ENCODE peak calls at places on chromosome 9, in nine cellular contexts. S, X, K, G, R, C, Z, H and U are unnamed samples.

GRCh38 chr9:27471789-27472585 is 52.1 kb upstream of the IFNK start:
- DNase-seq in S (no peak), K (no peak), X (no peak), G (no peak), Z (no peak), H (no peak), R (no peak), C (no peak), U (peak; percentile 26)

GRCh38 chr9:31347082-31347617 is 1037.3 kb upstream of the ACO1 start:
- DNase-seq in S (no peak), R (peak; percentile 3), H (peak; percentile 92), G (peak; percentile 85), X (no peak), Z (no peak), K (no peak), C (no peak), U (peak; percentile 30)

GRCh38 chr9:90420211-90420610 is 222.4 kb downstream of the DIRAS2 start:
- DNase-seq in C (no peak), R (no peak), H (no peak), K (no peak), X (no peak), G (no peak), S (no peak), Z (no peak), U (no peak)

GRCh38 chr9:83981126-83981871 is 694 bp downstream of the RMI1 start:
- DNase-seq in C (peak; percentile 43), H (peak; percentile 50), G (peak; percentile 70), S (peak; percentile 48), K (peak; percentile 53), X (peak; percentile 73), R (peak; percentile 47), Z (no peak), U (peak; percentile 77)

GRCh38 chr9:33446507-33447403 is 638 bp downstream of the AQP3 start:
- DNase-seq in R (no peak), S (peak; percentile 68), K (peak; percentile 20), X (peak; percentile 82), H (peak; percentile 86), G (peak; percentile 24), C (peak; percentile 68), Z (no peak), U (peak; percentile 70)

GRCh38 chr9:122642226-122642625 is 15.2 kb downstream of the OR1B1 start:
- DNase-seq in C (peak; percentile 15), S (no peak), X (no peak), Z (no peak), R (no peak), G (no peak), K (no peak), H (peak; percentile 14), U (peak; percentile 28)

GRCh38 chr9:89428901-89429890 is 68.7 kb downstream of the SEMA4D start:
- DNase-seq in S (no peak), H (no peak), C (no peak), X (no peak), R (peak; percentile 92), Z (no peak), K (peak; percentile 46), G (peak; percentile 91), U (no peak)

GRCh38 chr9:135090547-135090946 is 3.1 kb downstream of the OLFM1 start:
- DNase-seq in R (no peak), S (no peak), X (peak; percentile 28), G (no peak), K (peak; percentile 70), C (no peak), Z (no peak), H (no peak), U (peak; percentile 16)

GRCh38 chr9:125066839-125067619 is 76.3 kb downstream of the SCAI start:
- DNase-seq in Z (no peak), C (no peak), K (no peak), H (no peak), R (no peak), X (no peak), G (no peak), S (no peak), U (peak; percentile 54)

GRCh38 chr9:89865981-89866380 is 261.2 kb downstream of the GADD45G start:
- DNase-seq in G (no peak), S (no peak), C (no peak), H (no peak), Z (no peak), X (no peak), K (no peak), R (no peak), U (no peak)

GRCh38 chr9:1083325-1083913 is 33.3 kb downstream of the DMRT2 start:
- DNase-seq in Z (no peak), K (no peak), H (no peak), C (peak; percentile 26), G (no peak), X (no peak), R (peak; percentile 72), S (peak; percentile 4), U (peak; percentile 44)

GRCh38 chr9:127561491-127562270 is 50.4 kb upstream of the STXBP1 start:
- DNase-seq in R (peak; percentile 41), H (no peak), S (no peak), Z (peak; percentile 97), C (peak; percentile 96), G (no peak), X (peak; percentile 90), K (peak; percentile 44), U (peak; percentile 99)

GRCh38 chr9:99059074-99059894 is 45.6 kb upstream of the TGFBR1 start:
- DNase-seq in X (no peak), Z (no peak), H (no peak), C (peak; percentile 19), R (no peak), G (peak; percentile 73), S (no peak), K (no peak), U (peak; percentile 42)

GRCh38 chr9:120348951-120349429 is 231.0 kb downstream of the CDK5RAP2 start:
- DNase-seq in X (peak; percentile 72), G (peak; percentile 45), H (no peak), R (peak; percentile 88), Z (peak; percentile 31), S (peak; percentile 85), C (peak; percentile 54), K (peak; percentile 86), U (peak; percentile 69)

GRCh38 chr9:34331191-34331590 is 1.8 kb downstream of the NUDT2 start:
- DNase-seq in Z (no peak), H (no peak), K (no peak), S (no peak), R (no peak), X (no peak), G (peak; percentile 19), C (no peak), U (no peak)

DNA sequence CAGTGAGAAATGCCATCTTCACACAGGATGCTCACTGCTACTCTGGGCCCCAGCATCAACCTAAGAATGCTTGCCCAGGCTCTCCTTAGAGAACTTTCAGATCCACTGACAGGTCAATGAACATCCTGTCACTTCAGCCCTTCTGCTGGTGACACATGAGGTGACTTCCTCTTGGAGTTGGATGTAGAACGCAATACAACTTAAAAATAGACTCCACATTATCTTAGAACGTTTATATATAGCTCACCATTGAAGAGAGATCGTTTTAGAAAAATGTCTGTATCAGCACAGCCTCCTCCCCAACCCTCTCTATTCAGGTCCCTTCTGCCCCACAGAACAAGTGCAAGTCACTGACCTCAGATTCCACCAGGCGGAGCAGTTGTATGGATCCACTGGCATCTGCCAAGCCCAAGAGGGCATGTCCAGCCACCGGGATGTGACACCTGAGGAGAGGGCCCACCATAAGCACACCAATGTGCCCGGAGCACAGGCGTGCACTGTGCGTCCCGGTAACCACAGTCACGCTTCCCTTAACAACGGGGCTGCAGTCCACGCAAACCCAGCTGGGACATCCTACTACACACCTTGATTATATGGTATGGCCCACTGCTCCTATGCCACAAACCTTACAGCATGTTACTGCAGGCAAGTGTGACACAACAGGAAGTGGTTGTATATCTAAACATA is 2.9 kb downstream of the DPH7 start:
- DNase-seq in X (no peak), G (peak; percentile 80), H (peak; percentile 79), S (no peak), Z (no peak), R (no peak), K (no peak), C (no peak), U (no peak)
- TF ChIP-seq EZH2phosphoT487 in X (no peak), G (no peak), H (no peak), S (no peak), Z (no peak), R (no peak), K (no peak), C (no peak), U (no peak)

DNA sequence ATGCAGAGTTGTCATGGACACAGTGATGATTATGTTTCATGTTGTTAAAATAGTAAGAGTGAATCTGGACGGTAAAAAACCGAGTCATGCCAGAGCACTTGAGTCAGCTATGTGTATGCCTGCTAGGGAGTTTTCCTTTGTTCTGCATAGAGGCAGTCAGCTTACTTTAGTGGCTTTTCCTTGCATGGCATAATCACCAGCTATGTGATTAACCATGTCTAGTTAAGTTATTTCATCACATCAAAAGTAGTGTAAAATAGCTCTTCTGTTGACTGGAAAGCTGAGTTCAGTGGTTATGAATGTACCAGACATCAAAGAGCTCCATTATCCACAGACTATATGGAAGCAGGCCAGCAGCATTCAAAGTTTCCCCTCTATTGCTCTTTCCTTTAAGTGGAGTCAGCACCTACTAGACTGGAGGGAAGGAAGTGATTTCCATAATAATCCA is 989.8 kb downstream of the TLE1 start:
- DNase-seq in S (no peak), G (no peak), C (peak; percentile 84), X (peak; percentile 54), Z (no peak), R (peak; percentile 6), H (no peak), K (peak; percentile 1), U (no peak)
- TF ChIP-seq EZH2phosphoT487 in S (no peak), G (no peak), C (no peak), X (no peak), Z (no peak), R (no peak), H (no peak), K (no peak), U (no peak)

GRCh38 chr9:104860280-104860679 is 67.7 kb downstream of the ABCA1 start:
- DNase-seq in Z (no peak), X (no peak), S (no peak), G (no peak), R (no peak), H (peak; percentile 24), C (no peak), K (no peak), U (peak; percentile 43)

GRCh38 chr9:104856413-104856941 is 71.5 kb downstream of the ABCA1 start:
- DNase-seq in X (peak; percentile 37), H (no peak), Z (no peak), G (no peak), C (peak; percentile 65), R (no peak), S (no peak), K (peak; percentile 36), U (peak; percentile 65)

GRCh38 chr9:104855837-104856236 is 72.1 kb downstream of the ABCA1 start:
- DNase-seq in X (no peak), K (no peak), S (no peak), C (no peak), G (no peak), R (no peak), Z (no peak), H (no peak), U (no peak)

GRCh38 chr9:104858846-104859245 is 69.1 kb downstream of the ABCA1 start:
- DNase-seq in Z (no peak), X (no peak), H (no peak), K (no peak), C (no peak), R (no peak), G (no peak), S (no peak), U (peak; percentile 58)

GRCh38 chr9:104858271-104858670 is 69.7 kb downstream of the ABCA1 start:
- DNase-seq in G (no peak), H (no peak), S (no peak), Z (no peak), C (no peak), X (no peak), R (no peak), K (no peak), U (peak; percentile 95)
- TF ChIP-seq EZH2phosphoT487 in G (no peak), H (no peak), S (no peak), Z (no peak), C (no peak), X (no peak), R (no peak), K (no peak), U (no peak)

GRCh38 chr9:74132986-74133385 is 364.1 kb upstream of the RORB start:
- DNase-seq in X (no peak), G (no peak), Z (no peak), R (peak; percentile 41), K (peak; percentile 26), S (no peak), H (no peak), C (no peak), U (no peak)
- TF ChIP-seq EZH2phosphoT487 in X (no peak), G (no peak), Z (no peak), R (no peak), K (no peak), S (no peak), H (no peak), C (no peak), U (no peak)